ENCODE peak calls at places on chromosomes 1 and 21, in five cellular contexts. M is fibroblast of lung; H is CD4-positive, CD25-positive, alpha-beta regulatory T cell; U is mammary epithelial cell; V is left ventricle myocardium inferior. Z is an unnamed sample.

GRCh38 chr21:45829566-45830147 is 151.9 kb upstream of the COL6A1 start:
- DNase-seq in M (no peak), V (no peak), U (no peak), H (no peak), Z (no peak)

GRCh38 chr1:152118915-152119314 is 3.7 kb upstream of the TCHH start:
- DNase-seq in H (no peak), U (no peak), M (no peak), V (no peak), Z (no peak)

GRCh38 chr1:88302843-88303486 is 381.1 kb upstream of the PKN2 start:
- DNase-seq in V (no peak), H (no peak), U (no peak), M (peak; percentile 70), Z (peak; percentile 47)

GRCh38 chr1:219062161-219062560 is 111.5 kb upstream of the LYPLAL1 start:
- DNase-seq in H (no peak), U (no peak), M (no peak), V (no peak), Z (no peak)

GRCh38 chr1:102861247-102861646 is 247.1 kb downstream of the COL11A1 start:
- DNase-seq in H (no peak), M (no peak), U (no peak), V (no peak), Z (no peak)

GRCh38 chr1:12143631-12144155 is 23.1 kb upstream of the TNFRSF1B start:
- DNase-seq in V (peak; percentile 79), M (peak; percentile 95), H (peak; percentile 53), U (peak; percentile 98), Z (peak; percentile 52)

GRCh38 chr1:201721131-201722049 is 107.6 kb upstream of the IPO9 start:
- DNase-seq in U (no peak), V (no peak), H (no peak), M (peak; percentile 65), Z (no peak)

GRCh38 chr1:77899647-77900320 is 11.4 kb downstream of the NEXN start:
- DNase-seq in U (no peak), H (no peak), V (no peak), M (peak; percentile 51), Z (no peak)

GRCh38 chr1:108097057-108097456 is 103.1 kb downstream of the SLC25A24 start:
- DNase-seq in V (no peak), H (no peak), M (no peak), U (no peak), Z (no peak)

GRCh38 chr21:29365636-29366305 is 67.0 kb downstream of the BACH1 start:
- DNase-seq in V (no peak), M (no peak), H (no peak), U (no peak), Z (no peak)

GRCh38 chr1:179177182-179177581 is 52.3 kb downstream of the ABL2 start:
- DNase-seq in H (no peak), U (no peak), M (peak; percentile 33), V (no peak), Z (no peak)

GRCh38 chr1:216064643-216065042 is 358.6 kb downstream of the USH2A start:
- DNase-seq in U (peak; percentile 33), M (no peak), H (no peak), V (no peak), Z (no peak)

GRCh38 chr1:162003061-162003824 is 20.4 kb downstream of the OLFML2B start:
- DNase-seq in U (peak; percentile 66), H (no peak), M (peak; percentile 96), V (no peak), Z (no peak)

GRCh38 chr1:222047370-222047769 is 305.5 kb upstream of the DUSP10 start:
- DNase-seq in V (no peak), M (no peak), U (peak; percentile 35), H (no peak), Z (no peak)

GRCh38 chr1:28208818-28209441 is 23.9 kb downstream of the DNAJC8 start:
- DNase-seq in U (peak; percentile 62), V (peak; percentile 28), H (peak; percentile 79), M (peak; percentile 77), Z (peak; percentile 39)

GRCh38 chr1:62391369-62391971 is 45.4 kb upstream of the USP1 start:
- DNase-seq in U (no peak), V (no peak), M (peak; percentile 17), H (peak; percentile 17), Z (peak; percentile 25)

GRCh38 chr1:53644496-53644895 is 94.5 kb downstream of the GLIS1 start:
- DNase-seq in H (no peak), U (no peak), V (no peak), M (no peak), Z (no peak)

GRCh38 chr1:247923941-247924340 is 748 bp upstream of the OR2AJ1 start:
- DNase-seq in V (no peak), M (no peak), U (no peak), H (no peak), Z (no peak)

GRCh38 chr1:88982055-88982454 is 10.4 kb downstream of the KYAT3 start:
- DNase-seq in H (peak; percentile 31), M (peak; percentile 12), U (peak; percentile 24), V (no peak), Z (no peak)

GRCh38 chr1:153919879-153920852 is 2.6 kb downstream of the GATAD2B start:
- DNase-seq in U (peak; percentile 19), V (no peak), H (peak; percentile 57), M (peak; percentile 64), Z (no peak)

DNA sequence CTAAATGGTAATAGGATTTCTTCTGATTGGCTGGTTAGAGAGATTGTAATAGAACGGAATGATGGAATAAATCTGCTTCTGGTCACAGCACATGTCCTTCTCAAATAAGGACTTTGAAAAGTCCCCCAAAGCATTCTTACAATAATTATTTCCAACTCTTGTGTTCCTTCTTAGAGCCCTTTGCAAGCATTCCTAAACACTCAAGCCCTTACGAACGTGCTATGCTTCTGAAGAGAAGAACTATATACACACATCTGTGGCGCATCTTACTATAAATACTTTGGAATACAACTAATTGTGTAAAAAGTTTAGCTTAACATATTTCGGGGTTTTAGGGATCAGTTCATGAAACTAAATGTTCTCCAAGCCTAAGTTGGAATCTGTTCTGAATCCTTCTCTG is 25.6 kb downstream of the CLIC4 start:
- DNase-seq in H (no peak), M (peak; percentile 67), U (no peak), V (no peak), Z (no peak)
- H3K27ac ChIP-seq in H (no peak overlapping the region), M (peak overlapping the region; percentile 68), U (peak overlapping the region; percentile 68), V (peak overlapping the region; percentile 81), Z (peak overlapping the region; percentile 14)

DNA sequence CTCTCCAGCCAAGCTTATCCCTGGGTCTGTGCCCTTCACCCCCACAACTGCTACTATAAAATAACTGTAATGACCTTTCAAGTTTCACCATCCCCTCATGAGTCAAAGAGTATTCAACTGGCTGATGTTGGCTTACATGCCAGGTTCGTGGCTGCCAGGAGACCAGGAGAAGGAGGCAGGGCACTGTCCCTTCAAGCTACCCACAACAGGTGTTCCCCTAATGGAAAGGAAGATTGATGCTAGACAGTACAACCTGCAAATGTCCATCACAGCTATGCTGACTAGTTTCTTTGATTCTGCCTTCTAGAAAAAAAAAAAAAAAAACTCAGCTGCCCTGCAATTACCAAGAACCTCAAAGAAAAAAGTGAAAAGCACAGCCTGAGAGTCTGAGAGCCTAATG is 82.9 kb upstream of the ROR1 start:
- DNase-seq in U (no peak), H (no peak), M (no peak), V (no peak), Z (no peak)
- H3K27ac ChIP-seq in U (no peak overlapping the region), H (no peak overlapping the region), M (no peak overlapping the region), V (no peak overlapping the region), Z (no peak overlapping the region)

DNA sequence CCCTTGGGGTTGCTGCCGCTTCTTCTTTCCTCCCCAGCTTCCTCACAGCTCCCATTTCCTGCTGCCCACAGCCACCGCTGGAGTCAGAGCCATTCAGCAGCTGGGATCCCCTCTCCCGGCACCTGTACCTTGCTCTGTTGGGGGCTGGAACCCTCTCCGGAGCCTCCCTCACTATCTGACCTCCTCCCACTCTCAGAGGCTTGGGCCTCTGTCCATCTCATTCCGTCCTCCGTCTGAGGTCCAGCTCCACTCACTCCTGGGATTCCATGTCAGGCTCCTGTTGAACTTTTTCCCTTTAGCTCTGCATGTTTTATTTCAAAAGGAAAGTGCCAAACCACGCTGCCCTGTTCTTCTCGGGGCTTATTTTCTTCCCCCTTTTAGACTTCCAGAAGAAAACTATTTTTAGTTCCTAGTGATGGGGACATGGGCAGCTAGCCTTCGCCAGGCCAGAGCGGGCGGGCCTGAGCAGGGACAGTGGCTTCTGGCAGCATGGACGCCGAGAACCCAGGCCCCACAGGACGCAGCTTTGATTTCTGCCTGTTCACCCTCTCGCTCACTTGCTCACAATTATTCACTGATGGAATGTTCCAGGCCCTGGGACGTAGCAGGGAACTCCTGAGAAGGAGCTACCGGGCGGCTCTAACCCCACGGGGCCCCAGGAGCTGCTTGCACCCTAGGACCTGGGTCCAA is 79.2 kb downstream of the ARHGEF10L start:
- DNase-seq in V (no peak), U (no peak), H (no peak), M (no peak), Z (no peak)
- H3K27ac ChIP-seq in V (peak overlapping the region; percentile 91), U (no peak overlapping the region), H (no peak overlapping the region), M (peak overlapping the region; percentile 63), Z (no peak overlapping the region)

GRCh38 chr1:40393173-40393572 is 19.6 kb downstream of the SMAP2 start:
- DNase-seq in H (peak; percentile 34), V (no peak), M (no peak), U (no peak), Z (no peak)
- H3K27ac ChIP-seq in H (peak overlapping the region; percentile 99), V (peak overlapping the region; percentile 36), M (no peak overlapping the region), U (no peak overlapping the region), Z (no peak overlapping the region)

GRCh38 chr1:63824386-63824898 is 50.6 kb downstream of the ROR1 start:
- DNase-seq in V (no peak), U (no peak), H (no peak), M (no peak), Z (no peak)

GRCh38 chr1:63828322-63829044 is 54.7 kb downstream of the ROR1 start:
- DNase-seq in M (no peak), U (no peak), V (no peak), H (no peak), Z (no peak)

GRCh38 chr1:63825111-63825510 is 51.3 kb downstream of the ROR1 start:
- DNase-seq in U (no peak), V (no peak), H (no peak), M (no peak), Z (no peak)

GRCh38 chr1:63829349-63830327 is 55.8 kb downstream of the ROR1 start:
- DNase-seq in U (no peak), V (no peak), H (no peak), M (peak; percentile 78), Z (no peak)

GRCh38 chr1:63827411-63828321 is 53.8 kb downstream of the ROR1 start:
- DNase-seq in V (no peak), U (no peak), M (peak; percentile 53), H (no peak), Z (no peak)
- H3K27ac ChIP-seq in V (no peak overlapping the region), U (no peak overlapping the region), M (no peak overlapping the region), H (no peak overlapping the region), Z (no peak overlapping the region)

Z was measured in body of pancreas.